ENCODE peak calls at places on chromosome X, in four cellular contexts. U is GM12878, C is A549, Y is HepG2. J is an unnamed sample.

GRCh38 chrX:53093177-53093655 is 726 bp upstream of the KANTR start:
- DNase-seq in U (no peak), C (peak; percentile 71), Y (peak; percentile 58), J (peak; percentile 73)

GRCh38 chrX:104136241-104137019 is 20.4 kb downstream of the SLC25A53 start:
- DNase-seq in U (peak; percentile 35), C (peak; percentile 70), Y (peak; percentile 70), J (peak; percentile 82)

GRCh38 chrX:136646602-136647239 is 1.2 kb upstream of the CD40LG start:
- DNase-seq in U (no peak), C (no peak), Y (no peak), J (no peak)

GRCh38 chrX:46965125-46965758 is 53.0 kb downstream of the JADE3 start:
- DNase-seq in U (no peak), C (no peak), Y (no peak), J (no peak)

GRCh38 chrX:50905334-50905733 is 5.2 kb upstream of the BMP15 start:
- DNase-seq in U (no peak), C (no peak), Y (peak; percentile 4), J (peak; percentile 7)

GRCh38 chrX:153722704-153723350 is 1.4 kb downstream of the BCAP31 start:
- DNase-seq in U (no peak), C (peak; percentile 25), Y (no peak), J (no peak)

GRCh38 chrX:41334866-41335589 is 1.1 kb downstream of the DDX3X start:
- DNase-seq in U (no peak), C (peak; percentile 33), Y (no peak), J (peak; percentile 36)

GRCh38 chrX:150227321-150227860 is 135.7 kb upstream of the MAMLD1 start:
- DNase-seq in U (no peak), C (no peak), Y (no peak), J (no peak)

GRCh38 chrX:129600981-129601424 is 53.8 kb downstream of the APLN start:
- DNase-seq in U (no peak), C (peak; percentile 30), Y (peak; percentile 4), J (peak; percentile 50)

GRCh38 chrX:13816899-13817298 is at the start of gene GPM6B:
- DNase-seq in U (no peak), C (no peak), Y (no peak), J (no peak)

GRCh38 chrX:23908219-23909003 is 605 bp downstream of the CXorf58 start:
- DNase-seq in U (no peak), C (no peak), Y (no peak), J (no peak)

GRCh38 chrX:10415704-10416001 is 204.7 kb downstream of the MID1 start:
- DNase-seq in U (no peak), C (no peak), Y (no peak), J (no peak)

GRCh38 chrX:40175416-40176255 is 77.9 kb upstream of the BCOR start:
- DNase-seq in U (no peak), C (peak; percentile 13), Y (peak; percentile 47), J (peak; percentile 56)

GRCh38 chrX:79133897-79134296 is 10.6 kb upstream of the GPR174 start:
- DNase-seq in U (no peak), C (no peak), Y (no peak), J (no peak)

GRCh38 chrX:102712216-102712966 is at the start of gene GPRASP2:
- DNase-seq in U (no peak), C (no peak), Y (no peak), J (peak; percentile 11)

GRCh38 chrX:292900-293897 is 12.0 kb downstream of the PLCXD1 start:
- DNase-seq in U (no peak), C (no peak), Y (no peak), J (no peak)

GRCh38 chrX:39619182-39620009 is 478.4 kb downstream of the BCOR start:
- DNase-seq in U (no peak), C (no peak), Y (no peak), J (peak; percentile 82)

GRCh38 chrX:110082156-110082555 is 79.2 kb downstream of the TMEM164 start:
- DNase-seq in U (no peak), C (no peak), Y (no peak), J (no peak)

GRCh38 chrX:19585370-19586082 is 70.2 kb upstream of the MAP3K15 start:
- DNase-seq in U (no peak), C (no peak), Y (no peak), J (no peak)

GRCh38 chrX:149248073-149248625 is 257.0 kb downstream of the IDS start:
- DNase-seq in U (no peak), C (no peak), Y (no peak), J (no peak)

GRCh38 chrX:9710332-9710731 is 55.3 kb downstream of the GPR143 start:
- DNase-seq in U (no peak), C (no peak), Y (no peak), J (no peak)

GRCh38 chrX:4320436-4320947 is 607.0 kb upstream of the PRKX start:
- DNase-seq in U (no peak), C (no peak), Y (no peak), J (no peak)

GRCh38 chrX:24149346-24150050 is at the start of gene ZFX:
- DNase-seq in U (no peak), C (no peak), Y (peak; percentile 9), J (peak; percentile 46)

GRCh38 chrX:103637604-103638338 is 9.0 kb downstream of the TCEAL1 start:
- DNase-seq in U (no peak), C (no peak), Y (no peak), J (no peak)

GRCh38 chrX:72685810-72686465 is 28.2 kb downstream of the PHKA1 start:
- DNase-seq in U (no peak), C (no peak), Y (no peak), J (no peak)

GRCh38 chrX:75421688-75422087 is 101.1 kb downstream of the ZDHHC15 start:
- DNase-seq in U (no peak), C (no peak), Y (no peak), J (no peak)

GRCh38 chrX:19566359-19567141 is 51.2 kb upstream of the MAP3K15 start:
- DNase-seq in U (peak; percentile 24), C (no peak), Y (peak; percentile 65), J (no peak)

GRCh38 chrX:65522739-65523372 is 11.7 kb downstream of the LAS1L start:
- DNase-seq in U (no peak), C (no peak), Y (no peak), J (no peak)

GRCh38 chrX:58025979-58026378 is 115.7 kb upstream of the ZXDA start:
- DNase-seq in U (no peak), C (peak; percentile 6), Y (peak; percentile 17), J (peak; percentile 24)

GRCh38 chrX:9114245-9114644 is 80.3 kb upstream of the FAM9B start:
- DNase-seq in U (no peak), C (no peak), Y (no peak), J (no peak)

GRCh38 chrX:85084770-85085393 is 81.2 kb downstream of the APOOL start:
- DNase-seq in U (peak; percentile 8), C (peak; percentile 16), Y (peak; percentile 11), J (peak; percentile 40)

GRCh38 chrX:97683256-97683655 is 799.5 kb downstream of the RPA4 start:
- DNase-seq in U (no peak), C (no peak), Y (no peak), J (no peak)
- TF ChIP-seq CHD4 in U (no peak), C (no peak), Y (no peak), J (no peak)

GRCh38 chrX:3244203-3244743 is 102.2 kb downstream of the MXRA5 start:
- DNase-seq in U (no peak), C (no peak), Y (no peak), J (no peak)

GRCh38 chrX:3250946-3251345 is 95.5 kb downstream of the MXRA5 start:
- DNase-seq in U (no peak), C (no peak), Y (no peak), J (no peak)

DNA sequence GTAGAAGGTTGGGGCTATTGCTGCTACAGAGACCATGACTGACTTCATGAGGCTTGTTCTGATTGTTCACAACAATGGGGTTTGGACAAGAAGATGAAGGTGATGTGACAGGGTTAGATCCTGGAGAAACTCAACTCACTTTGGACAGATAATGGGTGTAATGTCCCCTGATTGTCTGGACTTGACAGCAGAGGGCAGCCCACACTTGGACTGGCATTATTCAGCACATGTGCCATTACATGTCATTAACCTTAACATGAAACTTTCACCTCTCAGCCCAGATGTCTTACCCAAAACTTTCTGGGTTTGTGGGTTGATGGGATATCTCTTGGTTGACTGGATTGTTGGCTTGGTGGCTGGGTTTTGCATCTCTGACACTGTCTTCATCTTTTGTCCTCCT is 101.5 kb downstream of the MXRA5 start:
- DNase-seq in U (no peak), C (no peak), Y (no peak), J (peak; percentile 2)
- TF ChIP-seq CHD4 in U (no peak), C (no peak), Y (no peak), J (no peak)

GRCh38 chrX:96704661-96705060 is 20.0 kb downstream of the DIAPH2 start:
- DNase-seq in U (no peak), C (no peak), Y (no peak), J (no peak)
- TF ChIP-seq CHD4 in U (no peak), C (no peak), Y (no peak), J (no peak)

GRCh38 chrX:134000260-134001245 is 15.2 kb upstream of the GPC3 start:
- DNase-seq in U (no peak), C (no peak), Y (no peak), J (no peak)
- TF ChIP-seq CHD4 in U (no peak), C (no peak), Y (no peak), J (no peak)

DNA sequence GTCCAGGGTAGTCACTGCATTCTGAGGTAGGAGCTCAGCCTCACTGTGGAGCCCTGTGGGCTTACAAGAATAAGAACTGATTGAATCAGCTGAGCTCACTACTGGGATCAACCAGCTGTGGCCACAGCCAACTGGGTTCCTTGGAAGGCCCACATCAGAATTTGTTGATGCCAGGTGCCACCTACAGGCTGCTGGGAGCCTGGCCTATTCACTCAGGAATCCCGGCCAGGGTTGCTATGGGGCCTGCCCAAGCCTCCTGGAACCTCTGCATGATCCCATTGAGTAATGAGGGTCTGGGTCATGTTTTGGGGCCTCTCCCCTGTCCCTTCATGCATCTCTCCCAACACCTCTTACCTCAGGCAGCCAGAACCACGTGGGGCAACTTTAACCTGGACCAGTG is 53.9 kb upstream of the KIAA1210 start:
- DNase-seq in U (no peak), C (peak; percentile 34), Y (peak; percentile 12), J (no peak)
- TF ChIP-seq CHD4 in U (no peak), C (no peak), Y (no peak), J (no peak)

DNA sequence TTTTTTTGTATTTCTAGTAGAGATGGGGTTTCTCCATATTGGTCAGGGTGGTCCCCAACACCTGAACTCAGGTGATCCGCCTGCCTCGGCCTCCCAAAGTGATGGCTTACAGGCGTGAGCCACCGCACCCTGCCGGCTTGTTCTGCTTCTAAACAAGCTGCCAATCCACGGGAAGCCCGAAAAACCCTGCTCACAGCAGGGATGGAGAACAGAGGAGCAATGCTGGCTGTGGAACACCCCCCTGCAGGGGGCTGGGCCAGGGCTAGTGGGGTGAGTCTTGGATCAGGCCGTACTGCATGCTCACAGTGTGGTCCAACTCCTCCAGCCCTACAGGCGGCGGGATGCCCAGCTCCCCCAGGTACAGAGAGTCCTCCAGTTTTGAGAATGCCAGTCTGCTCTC is 38.1 kb upstream of the ARHGAP6 start:
- DNase-seq in U (no peak), C (no peak), Y (no peak), J (no peak)
- TF ChIP-seq CHD4 in U (no peak), C (no peak), Y (no peak), J (no peak)

GRCh38 chrX:128106630-128107029 is 54.4 kb upstream of the ACTRT1 start:
- DNase-seq in U (no peak), C (peak; percentile 0), Y (peak; percentile 3), J (peak; percentile 0)
- TF ChIP-seq CHD4 in U (no peak), C (no peak), Y (no peak), J (no peak)